ENCODE peak calls at places on chromosomes 13 and 19, in four cellular contexts. M is pancreas, U is fibroblast of mammary gland, K is BJ. V is an unnamed sample.

GRCh38 chr19:49808762-49809154 is 4.3 kb downstream of the FUZ start:
- DNase-seq in M (peak), U (peak), K (no peak), V (peak)

GRCh38 chr13:30418075-30418715 is 4.1 kb upstream of the UBE2L5 start:
- DNase-seq in M (no peak), U (no peak), K (no peak), V (no peak)

GRCh38 chr13:48181482-48182145 is 51.4 kb upstream of the ITM2B start:
- DNase-seq in M (no peak), U (no peak), K (no peak), V (no peak)

GRCh38 chr13:48977973-48978372 is 2.3 kb downstream of the FNDC3A start:
- DNase-seq in M (no peak), U (peak), K (no peak), V (no peak)

GRCh38 chr19:38044267-38045111 is 137.5 kb downstream of the SIPA1L3 start:
- DNase-seq in M (no peak), U (peak), K (no peak), V (no peak)

GRCh38 chr13:79496188-79496587 is 15.2 kb downstream of the NDFIP2 start:
- DNase-seq in M (no peak), U (no peak), K (no peak), V (no peak)

GRCh38 chr19:57830071-57830602 is at the start of gene ZNF587B:
- DNase-seq in M (no peak), U (peak), K (no peak), V (no peak)

GRCh38 chr19:824885-825284 is 2.8 kb upstream of the AZU1 start:
- DNase-seq in M (no peak), U (no peak), K (no peak), V (no peak)

GRCh38 chr13:52615817-52616216 is 26.4 kb upstream of the HNRNPA1L2 start:
- DNase-seq in M (no peak), U (peak), K (no peak), V (no peak)

GRCh38 chr13:21668665-21669599 is 1.9 kb upstream of the FGF9 start:
- DNase-seq in M (no peak), U (peak), K (no peak), V (no peak)

GRCh38 chr19:58368561-58369360 is 6.2 kb upstream of the ZNF497 start:
- DNase-seq in M (no peak), U (no peak), K (no peak), V (no peak)

GRCh38 chr13:113405481-113406300 is 41.8 kb upstream of the GRTP1 start:
- DNase-seq in M (no peak), U (no peak), K (no peak), V (no peak)

GRCh38 chr19:47518139-47518538 is 3.3 kb upstream of the NAPA start:
- DNase-seq in M (no peak), U (no peak), K (no peak), V (no peak)

GRCh38 chr19:7862413-7862951 is 11.7 kb downstream of the PRR36 start:
- DNase-seq in M (peak), U (peak), K (no peak), V (no peak)

GRCh38 chr19:43316591-43317319 is 36.7 kb upstream of the CD177 start:
- DNase-seq in M (no peak), U (peak), K (no peak), V (peak)

GRCh38 chr13:33284916-33285315 is 639 bp downstream of the STARD13 start:
- DNase-seq in M (no peak), U (peak), K (no peak), V (no peak)

GRCh38 chr13:80924596-80924995 is 583.7 kb upstream of the SPRY2 start:
- DNase-seq in M (no peak), U (peak), K (no peak), V (no peak)

GRCh38 chr13:114234266-114234644 is 442 bp upstream of the CDC16 start:
- DNase-seq in M (no peak), U (no peak), K (no peak), V (no peak)

GRCh38 chr19:2524840-2525723 is 49.2 kb downstream of the GADD45B start:
- DNase-seq in M (no peak), U (peak), K (no peak), V (no peak)
- H3K4me3 ChIP-seq in M (no peak), U (peak), K (no peak), V (no peak)

GRCh38 chr19:40502647-40503046 is 35.8 kb downstream of the SPTBN4 start:
- DNase-seq in M (peak), U (no peak), K (no peak), V (no peak)
- TF ChIP-seq CTCF in M (no peak), U (no peak), K (no peak), V (no peak)

GRCh38 chr13:43044720-43045301 is 21.4 kb downstream of the DNAJC15 start:
- DNase-seq in M (no peak), U (no peak), K (no peak), V (no peak)

GRCh38 chr13:43041368-43041921 is 18.1 kb downstream of the DNAJC15 start:
- DNase-seq in M (no peak), U (no peak), K (no peak), V (no peak)

GRCh38 chr13:43036386-43037220 is 13.2 kb downstream of the DNAJC15 start:
- DNase-seq in M (peak), U (no peak), K (no peak), V (no peak)

GRCh38 chr13:43046259-43046658 is 22.9 kb downstream of the DNAJC15 start:
- DNase-seq in M (no peak), U (no peak), K (no peak), V (no peak)

GRCh38 chr13:43042410-43042921 is 19.1 kb downstream of the DNAJC15 start:
- DNase-seq in M (no peak), U (no peak), K (no peak), V (no peak)
- H3K4me3 ChIP-seq in M (no peak), U (no peak), K (no peak), V (no peak)

DNA sequence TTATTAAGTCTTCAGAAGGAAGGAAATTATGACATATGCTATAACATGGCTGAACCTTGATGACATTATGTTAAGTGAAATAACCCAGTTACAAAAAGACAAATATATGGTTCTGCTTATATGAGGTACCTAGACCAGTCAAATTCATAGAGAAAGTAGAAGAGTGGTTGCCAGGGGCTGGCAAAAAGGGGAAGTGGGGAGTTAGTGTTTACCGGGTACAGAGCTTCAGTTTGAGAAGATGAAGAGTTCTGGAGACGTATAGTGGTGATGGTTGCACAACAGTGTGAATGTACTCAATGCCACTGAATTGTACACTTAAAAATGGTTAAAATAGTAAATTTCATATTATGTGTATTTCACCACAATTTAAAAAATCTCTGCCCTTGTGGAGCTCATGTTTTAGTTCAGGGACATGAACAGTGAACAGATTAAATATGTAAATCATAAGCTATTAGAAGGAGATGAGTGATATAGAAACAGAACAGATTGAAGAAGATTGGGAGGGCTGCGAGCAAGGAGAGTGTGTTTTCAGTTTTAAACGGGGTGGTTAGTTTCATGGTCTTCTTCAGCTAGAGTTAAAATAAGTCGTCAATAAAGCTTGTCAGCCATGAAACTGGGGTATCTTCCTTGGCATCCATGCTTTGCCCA is 355.2 kb downstream of the KCNRG start:
- DNase-seq in M (no peak), U (no peak), K (no peak), V (no peak)
- TF ChIP-seq CTCF in M (no peak), U (no peak), K (no peak), V (no peak)

DNA sequence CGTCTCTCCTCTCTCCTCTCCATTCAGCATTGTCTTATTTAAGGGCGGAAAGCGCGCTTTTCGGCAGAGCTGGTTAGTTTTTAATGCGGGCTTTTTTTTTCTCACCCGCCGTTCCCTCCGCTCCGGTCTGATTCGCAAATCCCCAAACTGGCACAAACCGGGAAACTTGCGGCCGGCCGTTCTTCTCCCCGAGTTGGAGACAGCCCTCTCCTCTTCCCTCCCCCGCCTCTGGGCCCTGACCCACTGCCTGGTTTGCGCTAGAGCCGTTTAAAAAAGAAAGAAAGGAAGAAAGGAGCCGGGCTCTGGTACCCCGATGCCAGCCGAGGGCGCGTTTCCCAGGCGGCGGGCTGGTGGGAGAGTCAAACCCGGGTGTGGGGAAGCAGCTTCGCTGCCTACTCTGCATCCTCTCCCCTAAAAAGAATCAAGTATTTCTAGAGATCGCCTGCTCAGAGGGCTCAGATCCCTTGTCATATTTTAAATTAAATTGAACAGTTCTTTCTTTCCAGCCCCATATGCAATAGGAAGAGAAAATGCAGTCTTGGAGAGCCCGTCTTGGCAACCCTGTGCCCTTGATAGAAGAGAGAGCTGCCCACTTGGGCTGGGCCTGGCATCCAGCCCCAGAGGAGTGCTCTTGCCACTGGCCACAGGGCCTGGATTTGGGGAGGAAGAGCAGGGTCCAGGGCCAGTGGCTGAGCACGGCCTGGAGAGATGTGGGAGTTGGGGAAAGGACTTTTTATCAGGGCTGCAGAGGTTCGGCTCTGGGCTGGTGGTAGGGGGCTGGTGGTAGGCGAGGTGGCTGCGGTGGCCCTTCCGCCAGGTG is 19.0 kb downstream of the NFIX start:
- DNase-seq in M (no peak), U (peak), K (no peak), V (no peak)
- H3K4me3 ChIP-seq in M (no peak), U (peak), K (no peak), V (peak)

GRCh38 chr19:6821639-6822310 is 49.3 kb downstream of the VAV1 start:
- DNase-seq in M (no peak), U (no peak), K (no peak), V (no peak)
- TF ChIP-seq CTCF in M (no peak), U (no peak), K (no peak), V (no peak)

GRCh38 chr13:44429311-44429710 is 55.7 kb downstream of the SERP2 start:
- DNase-seq in M (no peak), U (no peak), K (no peak), V (no peak)
- H3K4me3 ChIP-seq in M (no peak), U (no peak), K (no peak), V (no peak)

GRCh38 chr19:15937771-15938170 is 3.4 kb upstream of the CYP4F11 start:
- DNase-seq in M (peak), U (no peak), K (no peak), V (no peak)

GRCh38 chr19:15935167-15935702 is 906 bp upstream of the CYP4F11 start:
- DNase-seq in M (no peak), U (no peak), K (no peak), V (peak)

GRCh38 chr19:15936950-15937349 is 2.6 kb upstream of the CYP4F11 start:
- DNase-seq in M (no peak), U (no peak), K (no peak), V (no peak)

GRCh38 chr19:15934332-15935078 is at the start of gene CYP4F11:
- DNase-seq in M (peak), U (no peak), K (no peak), V (peak)

GRCh38 chr19:15936173-15936572 is 1.8 kb upstream of the CYP4F11 start:
- DNase-seq in M (no peak), U (no peak), K (no peak), V (no peak)
- TF ChIP-seq CTCF in M (no peak), U (no peak), K (no peak), V (no peak)

V was measured in LNCaP clone FGC.